ENCODE peak calls at places on chromosomes 13 and 19, in four cellular contexts. X is left ventricle myocardium inferior, K is cardiac muscle cell, O is pancreas. H is an unnamed sample.

GRCh38 chr13:27481766-27482165 is 31.4 kb upstream of the MTIF3 start:
- DNase-seq in X (peak; percentile 25), K (peak; percentile 51), O (peak; percentile 53), H (peak; percentile 80)

GRCh38 chr19:11480927-11481776 is at the start of gene ELAVL3:
- DNase-seq in O (no peak), K (no peak), X (no peak), H (no peak)

GRCh38 chr19:47020992-47021496 is 1.4 kb downstream of the NPAS1 start:
- DNase-seq in X (no peak), O (no peak), K (peak; percentile 33), H (no peak)

GRCh38 chr13:50916701-50917184 is 7.2 kb downstream of the RNASEH2B start:
- DNase-seq in K (no peak), O (no peak), X (peak; percentile 17), H (no peak)

GRCh38 chr19:11505032-11505503 is 571 bp downstream of the ZNF653 start:
- DNase-seq in X (peak; percentile 98), K (peak; percentile 97), O (peak; percentile 98), H (peak; percentile 99)

GRCh38 chr19:6536138-6536671 is 5.4 kb downstream of the TNFSF9 start:
- DNase-seq in K (peak; percentile 33), X (no peak), O (no peak), H (peak; percentile 80)

GRCh38 chr19:47698631-47699359 is 14.4 kb upstream of the EHD2 start:
- DNase-seq in K (no peak), O (no peak), X (no peak), H (no peak)

GRCh38 chr19:39130337-39131254 is 5.0 kb downstream of the PAK4 start:
- DNase-seq in X (no peak), O (no peak), K (no peak), H (no peak)

GRCh38 chr13:26695360-26695705 is 65.3 kb downstream of the GPR12 start:
- DNase-seq in O (no peak), X (no peak), K (no peak), H (no peak)

GRCh38 chr13:99995503-99996176 is 14.1 kb downstream of the ZIC2 start:
- DNase-seq in K (no peak), O (no peak), X (no peak), H (no peak)

GRCh38 chr19:5334366-5334739 is 6.3 kb downstream of the PTPRS start:
- DNase-seq in O (no peak), X (no peak), K (no peak), H (no peak)

GRCh38 chr13:107900775-107901174 is 314.6 kb downstream of the LIG4 start:
- DNase-seq in X (no peak), O (no peak), K (peak; percentile 49), H (no peak)

GRCh38 chr13:106152047-106152446 is 383.4 kb downstream of the EFNB2 start:
- DNase-seq in K (no peak), O (no peak), X (no peak), H (no peak)

GRCh38 chr13:47945738-47946137 is 55.3 kb downstream of the SUCLA2 start:
- DNase-seq in K (peak; percentile 85), X (no peak), O (no peak), H (no peak)

GRCh38 chr13:73146705-73147104 is 87.9 kb downstream of the KLF5 start:
- DNase-seq in O (no peak), K (no peak), X (no peak), H (no peak)

GRCh38 chr13:51373451-51373850 is 34.0 kb downstream of the SERPINE3 start:
- DNase-seq in O (no peak), K (no peak), X (no peak), H (no peak)

GRCh38 chr19:12786149-12786870 is 5.0 kb upstream of the JUNB start:
- DNase-seq in K (no peak), O (peak; percentile 87), X (peak; percentile 63), H (peak; percentile 92)

GRCh38 chr13:113794086-113794485 is 35.1 kb downstream of the TMEM255B start:
- DNase-seq in K (no peak), X (no peak), O (no peak), H (peak; percentile 59)

GRCh38 chr19:19217110-19217509 is 5.4 kb downstream of the NCAN start:
- DNase-seq in K (no peak), O (no peak), X (no peak), H (no peak)

GRCh38 chr19:6668696-6669095 is 1.3 kb downstream of the TNFSF14 start:
- DNase-seq in K (no peak), O (no peak), X (no peak), H (peak; percentile 59)

GRCh38 chr13:60654405-60654804 is 257.4 kb downstream of the TDRD3 start:
- DNase-seq in O (peak; percentile 43), X (peak; percentile 33), K (peak; percentile 36), H (no peak)

GRCh38 chr13:42312817-42313431 is 41.0 kb downstream of the AKAP11 start:
- DNase-seq in O (no peak), K (no peak), X (no peak), H (no peak)

GRCh38 chr19:19562665-19563347 is 24.7 kb downstream of the CILP2 start:
- DNase-seq in O (no peak), K (no peak), X (no peak), H (no peak)

GRCh38 chr13:75788494-75788991 is 152.4 kb downstream of the LMO7 start:
- DNase-seq in X (no peak), O (no peak), K (peak; percentile 74), H (no peak)

GRCh38 chr19:2189880-2190279 is 26.1 kb downstream of the DOT1L start:
- DNase-seq in X (no peak), K (no peak), O (no peak), H (no peak)

GRCh38 chr13:75357576-75358295 is 124.2 kb downstream of the TBC1D4 start:
- DNase-seq in K (peak; percentile 79), X (no peak), O (no peak), H (no peak)

GRCh38 chr19:17933414-17934129 is 757 bp downstream of the CCDC124 start:
- DNase-seq in X (no peak), K (peak; percentile 20), O (no peak), H (no peak)

GRCh38 chr13:45398862-45399261 is 19.3 kb downstream of the SLC25A30 start:
- DNase-seq in O (no peak), X (no peak), K (no peak), H (no peak)

GRCh38 chr19:11338164-11338563 is 1.3 kb downstream of the RAB3D start:
- DNase-seq in K (no peak), X (no peak), O (peak; percentile 31), H (no peak)

GRCh38 chr13:106493569-106493968 is 41.9 kb downstream of the EFNB2 start:
- DNase-seq in O (no peak), X (no peak), K (no peak), H (no peak)

GRCh38 chr13:80132741-80133601 is 208.0 kb downstream of the SPRY2 start:
- DNase-seq in X (peak; percentile 47), O (peak; percentile 78), K (peak; percentile 85), H (no peak)

GRCh38 chr19:44202470-44202869 is 9.9 kb upstream of the ZNF227 start:
- DNase-seq in K (peak; percentile 63), X (no peak), O (no peak), H (no peak)

GRCh38 chr13:102697929-102698648 is 3.2 kb upstream of the METTL21C start:
- DNase-seq in X (no peak), O (no peak), K (no peak), H (no peak)

GRCh38 chr19:10255358-10255757 is 3.3 kb downstream of the MRPL4 start:
- DNase-seq in K (no peak), X (no peak), O (no peak), H (no peak)

GRCh38 chr19:10254244-10254643 is 2.2 kb downstream of the MRPL4 start:
- DNase-seq in X (no peak), K (no peak), O (no peak), H (no peak)

GRCh38 chr19:10256551-10256950 is 4.5 kb downstream of the MRPL4 start:
- DNase-seq in O (no peak), K (no peak), X (no peak), H (no peak)

GRCh38 chr19:10252707-10253106 is 693 bp downstream of the MRPL4 start:
- DNase-seq in O (no peak), X (no peak), K (no peak), H (no peak)

GRCh38 chr19:10251792-10252694 is at the start of gene MRPL4:
- DNase-seq in X (peak; percentile 95), K (peak; percentile 99), O (peak; percentile 97), H (peak; percentile 97)
- TF ChIP-seq CTCF in X (no peak), K (no peak), O (no peak), H (no peak)

GRCh38 chr19:4196587-4197148 is 14.2 kb downstream of the ANKRD24 start:
- DNase-seq in X (no peak), K (no peak), O (no peak), H (no peak)
- H3K27me3 ChIP-seq in X (peaks cover 86% of the 10 kb centered on the region), K (peaks cover 55% of the 10 kb centered on the region), O (peaks cover 5% of the 10 kb centered on the region), H (peaks cover 22% of the 10 kb centered on the region)

GRCh38 chr13:112137144-112137543 is 70.2 kb downstream of the SOX1 start:
- DNase-seq in K (no peak), O (no peak), X (no peak), H (peak; percentile 38)
- TF ChIP-seq CTCF in K (no peak), O (no peak), X (no peak), H (no peak)

GRCh38 chr19:406121-406711 is 2.7 kb downstream of the C2CD4C start:
- DNase-seq in K (no peak), X (no peak), O (no peak), H (peak; percentile 60)

GRCh38 chr19:405138-405965 is 3.6 kb downstream of the C2CD4C start:
- DNase-seq in K (no peak), X (no peak), O (no peak), H (peak; percentile 47)

GRCh38 chr19:407501-408440 is 1.2 kb downstream of the C2CD4C start:
- DNase-seq in K (no peak), O (no peak), X (no peak), H (peak; percentile 67)

GRCh38 chr19:408441-409005 is 424 bp downstream of the C2CD4C start:
- DNase-seq in K (no peak), X (no peak), O (no peak), H (peak; percentile 62)

DNA sequence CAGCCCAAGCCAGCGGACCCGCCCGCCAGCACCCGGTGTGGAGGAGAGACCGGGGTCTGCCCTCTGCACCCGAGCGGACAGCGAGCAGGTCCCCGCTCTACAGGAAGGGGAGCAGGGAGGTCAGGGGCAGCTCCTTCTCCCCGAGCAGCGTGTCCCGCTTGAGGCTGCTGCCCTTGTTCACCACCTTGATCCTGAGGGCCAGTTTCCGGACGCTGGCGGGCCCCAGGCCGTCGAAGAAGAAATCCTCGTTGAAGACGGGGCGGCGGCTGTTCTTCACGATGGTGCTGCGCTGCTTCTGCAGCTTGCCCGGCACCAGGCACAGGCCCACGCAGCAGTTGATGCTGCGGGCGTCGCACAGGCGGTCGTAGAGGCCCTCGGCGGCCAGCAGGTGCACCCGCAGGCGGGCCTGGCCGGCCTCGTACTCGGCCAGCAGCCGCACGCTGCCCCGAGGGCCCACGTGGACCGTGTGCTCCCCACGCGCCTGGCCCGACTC is 1.9 kb downstream of the C2CD4C start:
- DNase-seq in X (no peak), O (no peak), K (no peak), H (peak; percentile 54)
- H3K27me3 ChIP-seq in X (peaks cover 86% of the 10 kb centered on the region), O (no peaks in the 10 kb centered on the region), K (peaks cover 19% of the 10 kb centered on the region), H (peaks cover 87% of the 10 kb centered on the region)

DNA sequence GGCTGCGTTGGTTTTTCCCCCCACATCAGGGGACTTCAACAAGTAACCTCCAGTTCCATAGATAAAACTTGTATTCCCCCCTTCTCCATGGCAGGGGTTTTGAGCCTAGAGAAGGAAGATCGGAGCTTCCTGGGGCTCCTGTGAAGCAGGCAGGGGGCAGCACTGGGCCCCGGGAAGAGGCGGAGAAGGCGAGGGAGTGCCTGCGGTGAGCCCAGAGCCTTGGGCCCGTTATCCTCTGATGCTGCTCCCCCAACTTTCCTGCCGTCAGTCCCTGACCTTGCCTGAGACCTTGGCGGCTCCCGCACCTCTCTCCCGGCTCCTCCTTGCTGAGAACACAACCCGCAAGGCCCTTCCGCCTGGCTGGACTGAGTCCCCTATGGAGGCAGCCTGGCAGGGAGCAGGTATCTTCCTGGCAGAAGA is 2.5 kb downstream of the LIPE start:
- DNase-seq in O (no peak), X (no peak), K (no peak), H (peak; percentile 78)
- TF ChIP-seq CTCF in O (no peak), X (peak; percentile 45), K (peak; percentile 44), H (no peak)

H was measured in spleen.